ENCODE peak calls at places on chromosomes 12 and 14, in four cellular contexts. Q is CD4-positive, alpha-beta T cell; P is AG10803; E is A549. H is an unnamed sample.

GRCh38 chr12:50017047-50017446 is 8.2 kb downstream of the RACGAP1 start:
- DNase-seq in Q (no peak), P (peak), E (no peak), H (peak)

GRCh38 chr14:88599321-88599720 is 36.5 kb downstream of the ZC3H14 start:
- DNase-seq in Q (no peak), P (no peak), E (no peak), H (no peak)

GRCh38 chr14:68627868-68628604 is 164.8 kb downstream of the ZFP36L1 start:
- DNase-seq in Q (peak), P (no peak), E (no peak), H (no peak)

GRCh38 chr14:51726166-51726899 is 74.6 kb downstream of the FRMD6 start:
- DNase-seq in Q (no peak), P (peak), E (no peak), H (no peak)

GRCh38 chr12:5756443-5756842 is 188.6 kb downstream of the ANO2 start:
- DNase-seq in Q (no peak), P (no peak), E (no peak), H (no peak)

GRCh38 chr14:28157887-28158791 is 608.4 kb upstream of the FOXG1 start:
- DNase-seq in Q (no peak), P (no peak), E (no peak), H (no peak)

GRCh38 chr12:30945443-30946164 is 19.1 kb downstream of the TSPAN11 start:
- DNase-seq in Q (no peak), P (no peak), E (no peak), H (no peak)

GRCh38 chr12:43578782-43579181 is 26.8 kb upstream of the ADAMTS20 start:
- DNase-seq in Q (no peak), P (peak), E (no peak), H (no peak)

GRCh38 chr12:122062832-122063690 is 15.5 kb upstream of the MLXIP start:
- DNase-seq in Q (no peak), P (peak), E (peak), H (peak)

GRCh38 chr14:78519863-78520262 is 349.7 kb downstream of the NRXN3 start:
- DNase-seq in Q (no peak), P (no peak), E (no peak), H (no peak)

GRCh38 chr12:24226745-24227350 is 277.4 kb upstream of the SOX5 start:
- DNase-seq in Q (no peak), P (peak), E (no peak), H (no peak)

GRCh38 chr12:59834659-59835474 is 239.0 kb downstream of the SLC16A7 start:
- DNase-seq in Q (no peak), P (peak), E (no peak), H (no peak)

GRCh38 chr12:26346748-26347147 is 151.4 kb downstream of the SSPN start:
- DNase-seq in Q (no peak), P (no peak), E (no peak), H (no peak)

GRCh38 chr12:114692558-114693531 is 8.9 kb upstream of the TBX3 start:
- DNase-seq in Q (no peak), P (peak), E (no peak), H (no peak)

GRCh38 chr12:19712041-19712440 is 272.7 kb downstream of the AEBP2 start:
- DNase-seq in Q (no peak), P (peak), E (peak), H (no peak)

GRCh38 chr12:123024819-123025391 is 44.4 kb downstream of the ARL6IP4 start:
- DNase-seq in Q (no peak), P (peak), E (no peak), H (no peak)

GRCh38 chr12:118714051-118714460 is 267.3 kb upstream of the SRRM4 start:
- DNase-seq in Q (no peak), P (no peak), E (peak), H (no peak)

GRCh38 chr12:50240792-50241114 is 42.6 kb downstream of the LIMA1 start:
- DNase-seq in Q (no peak), P (peak), E (no peak), H (no peak)

GRCh38 chr12:108525681-108526080 is 10.6 kb downstream of the FICD start:
- DNase-seq in Q (no peak), P (peak), E (no peak), H (no peak)

GRCh38 chr12:52956987-52957386 is 8.1 kb downstream of the KRT18 start:
- DNase-seq in Q (no peak), P (no peak), E (no peak), H (no peak)

GRCh38 chr12:28021704-28022103 is 49.2 kb upstream of the PTHLH start:
- DNase-seq in Q (no peak), P (no peak), E (peak), H (no peak)

GRCh38 chr12:80195143-80195726 is 95.9 kb downstream of the OTOGL start:
- DNase-seq in Q (no peak), P (peak), E (peak), H (no peak)

GRCh38 chr12:116697305-116698130 is 40.4 kb downstream of the SPRING1 start:
- DNase-seq in Q (no peak), P (no peak), E (peak), H (no peak)

GRCh38 chr12:132364348-132364902 is 35.0 kb upstream of the GALNT9 start:
- DNase-seq in Q (no peak), P (no peak), E (no peak), H (peak)

GRCh38 chr12:115224031-115224430 is 540.1 kb upstream of the TBX3 start:
- DNase-seq in Q (no peak), P (no peak), E (no peak), H (no peak)

GRCh38 chr12:109951136-109951535 is 45.0 kb downstream of the GIT2 start:
- DNase-seq in Q (no peak), P (peak), E (no peak), H (no peak)

GRCh38 chr12:24728366-24728765 is 220.5 kb downstream of the BCAT1 start:
- DNase-seq in Q (no peak), P (peak), E (peak), H (no peak)

GRCh38 chr12:57540998-57541397 is 6.0 kb downstream of the DCTN2 start:
- DNase-seq in Q (no peak), P (no peak), E (no peak), H (no peak)

GRCh38 chr14:90299408-90299807 is 32.3 kb downstream of the NRDE2 start:
- DNase-seq in Q (no peak), P (no peak), E (no peak), H (peak)

GRCh38 chr14:76282581-76282980 is 93.4 kb upstream of the ESRRB start:
- DNase-seq in Q (no peak), P (no peak), E (no peak), H (no peak)

GRCh38 chr14:41925409-41925808 is 318.7 kb downstream of the LRFN5 start:
- DNase-seq in Q (no peak), P (peak), E (no peak), H (no peak)

GRCh38 chr14:92105073-92105844 is 1.1 kb downstream of the ATXN3 start:
- DNase-seq in Q (no peak), P (no peak), E (peak), H (no peak)

GRCh38 chr12:116818341-116818856 is 62.8 kb downstream of the HRK start:
- DNase-seq in Q (peak), P (peak), E (no peak), H (no peak)

GRCh38 chr12:15774819-15775218 is 14.4 kb downstream of the EPS8 start:
- DNase-seq in Q (no peak), P (peak), E (no peak), H (no peak)

GRCh38 chr12:67471810-67472209 is 176.7 kb upstream of the DYRK2 start:
- DNase-seq in Q (no peak), P (no peak), E (no peak), H (no peak)

GRCh38 chr14:69719501-69719951 is 47.4 kb upstream of the SRSF5 start:
- DNase-seq in Q (no peak), P (peak), E (no peak), H (no peak)

GRCh38 chr14:52729925-52730707 is at the start of gene STYX:
- DNase-seq in Q (peak), P (peak), E (peak), H (peak)
- TF ChIP-seq CTCF in Q (no peak), P (no peak), E (no peak), H (no peak)

GRCh38 chr14:32244404-32244803 is 41.3 kb upstream of the RNU6-8 start:
- DNase-seq in Q (no peak), P (peak), E (no peak), H (no peak)
- TF ChIP-seq CTCF in Q (no peak), P (peak), E (peak), H (no peak)

GRCh38 chr14:96380735-96381134 is 11.2 kb upstream of the AK7 start:
- DNase-seq in Q (no peak), P (no peak), E (no peak), H (no peak)
- TF ChIP-seq CTCF in Q (no peak), P (no peak), E (no peak), H (no peak)

DNA sequence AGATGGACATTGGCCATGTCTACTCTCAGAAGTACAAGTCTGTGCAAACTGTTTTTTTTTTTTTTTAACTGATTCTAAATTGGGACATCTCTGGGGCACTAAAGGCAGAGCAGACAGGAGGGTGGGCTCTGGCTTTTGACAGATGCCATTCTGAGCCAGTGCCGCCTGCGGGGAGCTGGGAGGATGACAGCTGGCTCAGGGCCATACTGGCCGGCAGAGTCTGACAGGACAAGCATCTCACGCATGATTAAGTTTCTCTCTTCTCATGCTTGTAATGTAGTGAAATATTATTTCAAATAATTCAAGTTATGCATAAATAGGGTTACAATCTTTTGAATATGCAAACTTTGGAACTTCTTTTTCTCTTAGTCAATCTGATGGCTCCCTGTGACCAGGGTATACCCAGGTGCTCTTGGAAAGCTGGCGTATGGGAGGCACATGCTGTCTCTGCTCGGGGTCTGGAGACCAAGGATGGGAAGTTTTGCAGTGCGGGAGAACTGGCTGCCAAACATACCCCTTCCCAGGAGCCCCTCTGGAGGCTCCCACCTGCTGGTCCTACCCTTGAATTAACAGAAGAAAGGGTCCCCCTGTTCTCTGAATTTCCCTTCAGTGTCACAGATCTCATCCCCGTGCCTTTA is 7.6 kb downstream of the CDCA4 start:
- DNase-seq in Q (no peak), P (peak), E (no peak), H (no peak)
- TF ChIP-seq CTCF in Q (no peak), P (peak), E (no peak), H (no peak)

GRCh38 chr12:102342281-102343006 is 137.9 kb downstream of the IGF1 start:
- DNase-seq in Q (no peak), P (no peak), E (no peak), H (no peak)
- TF ChIP-seq CTCF in Q (no peak), P (no peak), E (no peak), H (no peak)

GRCh38 chr12:48423200-48423599 is 49.2 kb upstream of the ANP32D start:
- DNase-seq in Q (no peak), P (no peak), E (no peak), H (no peak)
- TF ChIP-seq CTCF in Q (no peak), P (no peak), E (no peak), H (no peak)

DNA sequence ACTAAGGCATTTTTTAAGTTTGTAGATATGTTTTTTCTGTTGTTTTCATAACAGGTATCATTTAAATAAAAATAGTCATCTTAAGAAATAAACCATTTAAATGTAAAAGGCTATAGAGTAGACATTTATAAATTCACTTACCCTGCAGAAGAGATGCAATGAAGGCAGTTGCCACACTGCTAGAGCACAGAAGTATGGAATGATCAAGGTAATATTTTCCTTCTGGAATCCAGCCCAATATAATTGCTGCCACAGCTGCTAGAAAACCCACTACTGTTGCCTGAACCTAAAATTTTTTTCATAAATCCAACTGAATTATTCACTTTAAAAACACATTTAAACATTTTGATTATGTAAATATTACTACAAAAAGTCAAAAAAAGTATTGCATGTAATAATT is 69.2 kb downstream of the SLC41A2 start:
- DNase-seq in Q (no peak), P (no peak), E (no peak), H (no peak)
- TF ChIP-seq CTCF in Q (no peak), P (no peak), E (no peak), H (no peak)

GRCh38 chr12:98912401-98912800 is 267.3 kb downstream of the APAF1 start:
- DNase-seq in Q (no peak), P (no peak), E (no peak), H (no peak)

GRCh38 chr12:98909749-98910148 is 264.7 kb downstream of the APAF1 start:
- DNase-seq in Q (no peak), P (no peak), E (no peak), H (no peak)

GRCh38 chr12:98911396-98911795 is 266.3 kb downstream of the APAF1 start:
- DNase-seq in Q (no peak), P (no peak), E (no peak), H (no peak)

GRCh38 chr12:98903875-98904274 is 258.8 kb downstream of the APAF1 start:
- DNase-seq in Q (no peak), P (no peak), E (no peak), H (no peak)

GRCh38 chr12:98908866-98909265 is 263.8 kb downstream of the APAF1 start:
- DNase-seq in Q (no peak), P (no peak), E (no peak), H (no peak)
- TF ChIP-seq CTCF in Q (no peak), P (no peak), E (no peak), H (no peak)

DNA sequence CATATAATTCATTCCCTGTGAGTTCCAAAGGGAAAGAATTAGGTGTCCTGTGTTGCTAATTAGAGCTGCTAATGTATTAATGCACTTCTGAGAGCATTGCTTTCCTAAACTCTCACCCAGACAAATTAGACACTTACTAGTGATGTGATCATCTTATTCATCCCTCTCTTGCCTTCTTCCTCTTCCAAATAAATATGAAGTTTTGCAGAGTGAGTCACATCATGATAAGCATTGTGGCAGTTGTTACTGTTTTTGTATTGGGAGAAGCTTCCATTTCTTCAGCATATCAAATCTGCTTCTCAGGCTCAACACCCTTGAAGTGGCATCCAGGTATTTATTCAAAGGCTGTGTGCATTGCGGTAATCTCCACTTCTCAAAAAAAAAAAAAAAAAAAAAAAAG is 37.3 kb upstream of the E2F7 start:
- DNase-seq in Q (no peak), P (peak), E (no peak), H (no peak)
- TF ChIP-seq CTCF in Q (no peak), P (no peak), E (no peak), H (no peak)